ENCODE peak calls at places on chromosomes 2 and 18, in seven cellular contexts. One of them, this sample, is unnamed.

GRCh38 chr18:22069916-22070315 is 99.5 kb upstream of the GATA6 start:
- DNase-seq in HL-60: no peak
- DNase-seq in brain microvascular endothelial cell: no peak
- DNase-seq in AG04450: no peak
- DNase-seq in stomach: no peak
- DNase-seq in cardiac muscle cell: no peak
- DNase-seq in thoracic aorta: no peak
- DNase-seq in this sample: no peak

GRCh38 chr2:1856481-1856880 is 112.2 kb upstream of the PXDN start:
- DNase-seq in cardiac muscle cell: no peak
- DNase-seq in thoracic aorta: no peak
- DNase-seq in stomach: no peak
- DNase-seq in HL-60: no peak
- DNase-seq in brain microvascular endothelial cell: no peak
- DNase-seq in AG04450: no peak
- DNase-seq in this sample: no peak

GRCh38 chr2:232999354-232999753 is 13.7 kb downstream of the NGEF start:
- DNase-seq in AG04450: no peak
- DNase-seq in brain microvascular endothelial cell: no peak
- DNase-seq in thoracic aorta: no peak
- DNase-seq in HL-60: no peak
- DNase-seq in cardiac muscle cell: no peak
- DNase-seq in stomach: no peak
- DNase-seq in this sample: peak

GRCh38 chr18:37563810-37564511 is 1.6 kb downstream of the CELF4 start:
- DNase-seq in HL-60: no peak
- DNase-seq in brain microvascular endothelial cell: no peak
- DNase-seq in stomach: no peak
- DNase-seq in cardiac muscle cell: no peak
- DNase-seq in thoracic aorta: no peak
- DNase-seq in AG04450: no peak
- DNase-seq in this sample: no peak

GRCh38 chr2:128159437-128159836 is 68.4 kb downstream of the UGGT1 start:
- DNase-seq in thoracic aorta: no peak
- DNase-seq in stomach: no peak
- DNase-seq in brain microvascular endothelial cell: no peak
- DNase-seq in AG04450: no peak
- DNase-seq in HL-60: no peak
- DNase-seq in cardiac muscle cell: no peak
- DNase-seq in this sample: peak

GRCh38 chr18:8627540-8627939 is 18.3 kb downstream of the RAB12 start:
- DNase-seq in cardiac muscle cell: no peak
- DNase-seq in HL-60: no peak
- DNase-seq in stomach: no peak
- DNase-seq in AG04450: no peak
- DNase-seq in thoracic aorta: no peak
- DNase-seq in brain microvascular endothelial cell: no peak
- DNase-seq in this sample: no peak

GRCh38 chr2:63050916-63051794 is 525 bp downstream of the OTX1 start:
- DNase-seq in brain microvascular endothelial cell: no peak
- DNase-seq in cardiac muscle cell: no peak
- DNase-seq in thoracic aorta: no peak
- DNase-seq in stomach: no peak
- DNase-seq in HL-60: no peak
- DNase-seq in AG04450: no peak
- DNase-seq in this sample: no peak

GRCh38 chr2:233857511-233858118 is 3.3 kb upstream of the HJURP start:
- DNase-seq in AG04450: no peak
- DNase-seq in HL-60: no peak
- DNase-seq in stomach: peak
- DNase-seq in thoracic aorta: no peak
- DNase-seq in cardiac muscle cell: peak
- DNase-seq in brain microvascular endothelial cell: peak
- DNase-seq in this sample: peak

GRCh38 chr2:88500691-88501090 is 48.2 kb upstream of the FOXI3 start:
- DNase-seq in thoracic aorta: no peak
- DNase-seq in cardiac muscle cell: no peak
- DNase-seq in AG04450: no peak
- DNase-seq in brain microvascular endothelial cell: no peak
- DNase-seq in stomach: no peak
- DNase-seq in HL-60: no peak
- DNase-seq in this sample: no peak

GRCh38 chr2:47309952-47310800 is 92.8 kb upstream of the MSH2 start:
- DNase-seq in AG04450: no peak
- DNase-seq in brain microvascular endothelial cell: no peak
- DNase-seq in cardiac muscle cell: peak
- DNase-seq in stomach: peak
- DNase-seq in thoracic aorta: no peak
- DNase-seq in HL-60: peak
- DNase-seq in this sample: no peak

GRCh38 chr2:121727950-121728349 is 8.7 kb downstream of the NIFK start:
- DNase-seq in AG04450: no peak
- DNase-seq in cardiac muscle cell: no peak
- DNase-seq in brain microvascular endothelial cell: no peak
- DNase-seq in stomach: no peak
- DNase-seq in thoracic aorta: no peak
- DNase-seq in HL-60: no peak
- DNase-seq in this sample: no peak

GRCh38 chr2:121722479-121722878 is 14.2 kb downstream of the NIFK start:
- DNase-seq in cardiac muscle cell: peak
- DNase-seq in brain microvascular endothelial cell: peak
- DNase-seq in HL-60: no peak
- DNase-seq in thoracic aorta: no peak
- DNase-seq in AG04450: peak
- DNase-seq in stomach: no peak
- DNase-seq in this sample: no peak

GRCh38 chr2:219565130-219566080 is 5.9 kb downstream of the OBSL1 start:
- DNase-seq in brain microvascular endothelial cell: no peak
- DNase-seq in HL-60: no peak
- DNase-seq in stomach: no peak
- DNase-seq in AG04450: no peak
- DNase-seq in thoracic aorta: no peak
- DNase-seq in cardiac muscle cell: no peak
- DNase-seq in this sample: no peak

GRCh38 chr18:57621252-57621607 is 406 bp downstream of the NARS1 start:
- DNase-seq in stomach: peak
- DNase-seq in thoracic aorta: no peak
- DNase-seq in brain microvascular endothelial cell: no peak
- DNase-seq in AG04450: no peak
- DNase-seq in cardiac muscle cell: peak
- DNase-seq in HL-60: no peak
- DNase-seq in this sample: no peak

GRCh38 chr2:108907822-108908716 is 81.0 kb downstream of the EDAR start:
- DNase-seq in AG04450: no peak
- DNase-seq in thoracic aorta: no peak
- DNase-seq in stomach: no peak
- DNase-seq in HL-60: no peak
- DNase-seq in cardiac muscle cell: no peak
- DNase-seq in brain microvascular endothelial cell: no peak
- DNase-seq in this sample: peak

GRCh38 chr2:98376301-98376945 is 30.2 kb downstream of the CNGA3 start:
- DNase-seq in HL-60: no peak
- DNase-seq in cardiac muscle cell: no peak
- DNase-seq in thoracic aorta: no peak
- DNase-seq in stomach: no peak
- DNase-seq in AG04450: no peak
- DNase-seq in brain microvascular endothelial cell: no peak
- DNase-seq in this sample: no peak

GRCh38 chr2:201383156-201383555 is 26.0 kb upstream of the FLACC1 start:
- DNase-seq in thoracic aorta: no peak
- DNase-seq in brain microvascular endothelial cell: no peak
- DNase-seq in stomach: no peak
- DNase-seq in cardiac muscle cell: no peak
- DNase-seq in AG04450: no peak
- DNase-seq in HL-60: no peak
- DNase-seq in this sample: no peak

DNA sequence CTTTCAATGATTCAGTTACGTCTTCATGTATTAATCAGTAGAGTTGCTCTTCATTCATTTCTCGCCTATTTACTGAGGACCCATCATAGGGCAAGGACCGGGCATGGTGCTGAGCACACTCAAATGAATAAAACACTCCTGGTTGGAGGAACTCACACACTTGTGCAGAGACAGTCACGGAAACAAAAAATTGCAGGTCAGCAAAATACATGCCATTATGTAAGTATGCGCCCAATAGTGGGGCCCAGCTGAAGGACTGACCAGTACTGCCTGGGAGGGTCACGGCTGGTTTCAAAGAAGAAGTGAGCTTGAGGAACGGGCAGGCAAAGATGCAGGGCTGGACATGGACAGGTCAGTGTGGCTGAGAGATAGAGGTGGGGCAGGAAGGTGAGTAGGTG is 102.9 kb downstream of the DDX1 start:
- DNase-seq in brain microvascular endothelial cell: no peak
- DNase-seq in HL-60: no peak
- DNase-seq in cardiac muscle cell: no peak
- DNase-seq in thoracic aorta: no peak
- DNase-seq in stomach: no peak
- DNase-seq in AG04450: no peak
- DNase-seq in this sample: no peak
- H3K4me3 ChIP-seq in brain microvascular endothelial cell: no peak
- H3K4me3 ChIP-seq in HL-60: no peak
- H3K4me3 ChIP-seq in cardiac muscle cell: no peak
- H3K4me3 ChIP-seq in thoracic aorta: no peak
- H3K4me3 ChIP-seq in stomach: no peak
- H3K4me3 ChIP-seq in AG04450: no peak
- H3K4me3 ChIP-seq in this sample: no peak

GRCh38 chr2:226529556-226529955 is 270.1 kb downstream of the IRS1 start:
- DNase-seq in HL-60: no peak
- DNase-seq in AG04450: no peak
- DNase-seq in brain microvascular endothelial cell: no peak
- DNase-seq in stomach: no peak
- DNase-seq in thoracic aorta: no peak
- DNase-seq in cardiac muscle cell: no peak
- DNase-seq in this sample: no peak
- H3K27ac ChIP-seq in HL-60: no peak
- H3K27ac ChIP-seq in AG04450: no peak
- H3K27ac ChIP-seq in brain microvascular endothelial cell: no peak
- H3K27ac ChIP-seq in stomach: no peak
- H3K27ac ChIP-seq in thoracic aorta: no peak
- H3K27ac ChIP-seq in cardiac muscle cell: no peak
- H3K27ac ChIP-seq in this sample: no peak

GRCh38 chr2:189144700-189145211 is 34.8 kb downstream of the COL5A2 start:
- DNase-seq in stomach: no peak
- DNase-seq in HL-60: no peak
- DNase-seq in cardiac muscle cell: peak
- DNase-seq in AG04450: no peak
- DNase-seq in brain microvascular endothelial cell: no peak
- DNase-seq in thoracic aorta: no peak
- DNase-seq in this sample: no peak

GRCh38 chr2:189143930-189144329 is 35.6 kb downstream of the COL5A2 start:
- DNase-seq in HL-60: no peak
- DNase-seq in stomach: no peak
- DNase-seq in thoracic aorta: no peak
- DNase-seq in cardiac muscle cell: peak
- DNase-seq in AG04450: peak
- DNase-seq in brain microvascular endothelial cell: no peak
- DNase-seq in this sample: no peak

GRCh38 chr2:189146553-189146952 is 33.0 kb downstream of the COL5A2 start:
- DNase-seq in AG04450: no peak
- DNase-seq in thoracic aorta: no peak
- DNase-seq in stomach: no peak
- DNase-seq in brain microvascular endothelial cell: no peak
- DNase-seq in cardiac muscle cell: no peak
- DNase-seq in HL-60: no peak
- DNase-seq in this sample: no peak

GRCh38 chr2:189147361-189147760 is 32.2 kb downstream of the COL5A2 start:
- DNase-seq in cardiac muscle cell: no peak
- DNase-seq in stomach: no peak
- DNase-seq in HL-60: no peak
- DNase-seq in AG04450: no peak
- DNase-seq in brain microvascular endothelial cell: no peak
- DNase-seq in thoracic aorta: no peak
- DNase-seq in this sample: no peak

GRCh38 chr2:189142893-189143759 is 36.4 kb downstream of the COL5A2 start:
- DNase-seq in brain microvascular endothelial cell: no peak
- DNase-seq in cardiac muscle cell: no peak
- DNase-seq in AG04450: no peak
- DNase-seq in HL-60: peak
- DNase-seq in thoracic aorta: no peak
- DNase-seq in stomach: peak
- DNase-seq in this sample: peak
- TF ChIP-seq CTCF in brain microvascular endothelial cell: peak
- TF ChIP-seq CTCF in cardiac muscle cell: peak
- TF ChIP-seq CTCF in AG04450: peak
- TF ChIP-seq CTCF in HL-60: peak
- TF ChIP-seq CTCF in thoracic aorta: no peak
- TF ChIP-seq CTCF in stomach: peak
- TF ChIP-seq CTCF in this sample: peak

GRCh38 chr18:79483971-79484491 is 88.3 kb downstream of the NFATC1 start:
- DNase-seq in cardiac muscle cell: no peak
- DNase-seq in stomach: no peak
- DNase-seq in HL-60: no peak
- DNase-seq in thoracic aorta: no peak
- DNase-seq in brain microvascular endothelial cell: no peak
- DNase-seq in AG04450: no peak
- DNase-seq in this sample: no peak
- H3K4me3 ChIP-seq in cardiac muscle cell: no peak
- H3K4me3 ChIP-seq in stomach: no peak
- H3K4me3 ChIP-seq in HL-60: no peak
- H3K4me3 ChIP-seq in thoracic aorta: no peak
- H3K4me3 ChIP-seq in brain microvascular endothelial cell: no peak
- H3K4me3 ChIP-seq in AG04450: no peak
- H3K4me3 ChIP-seq in this sample: no peak

GRCh38 chr18:67518566-67518965 is 2.0 kb upstream of the DSEL start:
- DNase-seq in cardiac muscle cell: no peak
- DNase-seq in brain microvascular endothelial cell: no peak
- DNase-seq in stomach: no peak
- DNase-seq in HL-60: no peak
- DNase-seq in thoracic aorta: no peak
- DNase-seq in AG04450: no peak
- DNase-seq in this sample: no peak
- H3K27ac ChIP-seq in cardiac muscle cell: no peak
- H3K27ac ChIP-seq in brain microvascular endothelial cell: no peak
- H3K27ac ChIP-seq in stomach: no peak
- H3K27ac ChIP-seq in HL-60: no peak
- H3K27ac ChIP-seq in thoracic aorta: peak
- H3K27ac ChIP-seq in AG04450: no peak
- H3K27ac ChIP-seq in this sample: no peak

GRCh38 chr2:154603682-154604081 is 94.8 kb upstream of the KCNJ3 start:
- DNase-seq in brain microvascular endothelial cell: no peak
- DNase-seq in AG04450: no peak
- DNase-seq in thoracic aorta: no peak
- DNase-seq in cardiac muscle cell: no peak
- DNase-seq in HL-60: no peak
- DNase-seq in stomach: no peak
- DNase-seq in this sample: no peak
- TF ChIP-seq CTCF in brain microvascular endothelial cell: no peak
- TF ChIP-seq CTCF in AG04450: no peak
- TF ChIP-seq CTCF in thoracic aorta: no peak
- TF ChIP-seq CTCF in cardiac muscle cell: no peak
- TF ChIP-seq CTCF in HL-60: no peak
- TF ChIP-seq CTCF in stomach: no peak
- TF ChIP-seq CTCF in this sample: no peak

GRCh38 chr18:75205760-75206109 is 3.2 kb downstream of the PTGR3 start:
- DNase-seq in thoracic aorta: no peak
- DNase-seq in AG04450: no peak
- DNase-seq in HL-60: no peak
- DNase-seq in stomach: no peak
- DNase-seq in brain microvascular endothelial cell: no peak
- DNase-seq in cardiac muscle cell: no peak
- DNase-seq in this sample: peak
- H3K4me3 ChIP-seq in thoracic aorta: no peak
- H3K4me3 ChIP-seq in AG04450: peak
- H3K4me3 ChIP-seq in HL-60: no peak
- H3K4me3 ChIP-seq in stomach: peak
- H3K4me3 ChIP-seq in brain microvascular endothelial cell: no peak
- H3K4me3 ChIP-seq in cardiac muscle cell: no peak
- H3K4me3 ChIP-seq in this sample: peak